ENCODE peak calls at places on chromosomes 6 and 20, in ten cellular contexts. J is stimulated activated CD8-positive, alpha-beta memory T cell treated with anti-CD3 and anti-CD28 coated beads, Interleukin-4, amount 100 ng/mL, for 24 hours; K is NCI-H1092; G is activated T-cell treated with anti-CD3 and anti-CD28 coated beads, Interleukin-2, amount 50 U/mL, for 72 hours; C is effector CD4-positive, alpha-beta T cell; V is psoas muscle; Y is naive thymus-derived CD8-positive, alpha-beta T cell; S is bronchial epithelial cell; T is NCI-H1105 treated with DMSO at 0.1 percent for 48 hours; D is RPMI7951. A is an unnamed sample.
A peak's percentile ranks its signal among the peaks of the same experiment; 100 is the strongest.

GRCh38 chr6:39298061-39298460 is 16.2 kb downstream of the KCNK17 start:
- DNase-seq in D (peak; percentile 35), K (no peak), V (peak; percentile 43), J (no peak), G (no peak), C (no peak), T (no peak), S (no peak), Y (no peak), A (no peak)

GRCh38 chr6:113818528-113818927 is 38.6 kb upstream of the MARCKS start:
- DNase-seq in C (no peak), Y (no peak), T (no peak), V (no peak), J (no peak), S (no peak), G (no peak), D (no peak), K (no peak), A (no peak)

GRCh38 chr20:23639490-23639958 is 1.8 kb upstream of the CST3 start:
- DNase-seq in V (no peak), K (no peak), T (no peak), Y (no peak), C (no peak), D (no peak), J (no peak), G (no peak), S (no peak), A (no peak)

GRCh38 chr20:58306421-58307261 is 2.9 kb upstream of the RAB22A start:
- DNase-seq in T (no peak), Y (peak; percentile 92), C (peak; percentile 74), S (peak; percentile 96), G (peak; percentile 81), J (peak; percentile 27), D (peak; percentile 97), V (no peak), K (no peak), A (no peak)

GRCh38 chr20:50583422-50584150 is 73.4 kb downstream of the PTPN1 start:
- DNase-seq in V (no peak), G (no peak), T (no peak), D (no peak), S (no peak), C (no peak), K (no peak), J (no peak), Y (no peak), A (peak; percentile 6)

GRCh38 chr20:661474-662288 is 8.7 kb upstream of the SRXN1 start:
- DNase-seq in J (no peak), S (peak; percentile 25), D (no peak), T (no peak), Y (no peak), C (no peak), K (no peak), V (no peak), G (no peak), A (no peak)

GRCh38 chr20:40955326-40955725 is 73.3 kb upstream of the TOP1 start:
- DNase-seq in J (no peak), T (no peak), C (no peak), K (no peak), D (no peak), S (no peak), Y (no peak), G (no peak), V (no peak), A (no peak)

GRCh38 chr6:92767101-92767500 is 652.3 kb downstream of the EPHA7 start:
- DNase-seq in Y (no peak), D (no peak), S (peak; percentile 68), V (no peak), T (no peak), K (no peak), C (no peak), G (no peak), J (no peak), A (no peak)

GRCh38 chr6:167513763-167514162 is 188.9 kb downstream of the TTLL2 start:
- DNase-seq in V (no peak), T (no peak), D (no peak), Y (no peak), K (no peak), G (no peak), C (no peak), S (no peak), J (no peak), A (no peak)